ENCODE peak calls at places on chromosomes 5 and 9, in four cellular contexts. One of them, this sample, is unnamed. For H3K9me3, the result is how much of the 10 kb centered on the place peaks cover.

GRCh38 chr9:129143031-129143441 is 31.8 kb downstream of the PTPA start:
- DNase-seq in fibroblast of lung: peak
- DNase-seq in Peyer's patch: peak
- DNase-seq in cardiac muscle cell: peak
- DNase-seq in this sample: peak

GRCh38 chr5:54608423-54609085 is 91.0 kb downstream of the SNX18 start:
- DNase-seq in fibroblast of lung: no peak
- DNase-seq in cardiac muscle cell: peak
- DNase-seq in Peyer's patch: no peak
- DNase-seq in this sample: no peak

GRCh38 chr9:306907-307306 is 92.2 kb downstream of the DOCK8 start:
- DNase-seq in fibroblast of lung: no peak
- DNase-seq in Peyer's patch: no peak
- DNase-seq in cardiac muscle cell: peak
- DNase-seq in this sample: peak

GRCh38 chr9:133877327-133877726 is 114.8 kb downstream of the VAV2 start:
- DNase-seq in cardiac muscle cell: no peak
- DNase-seq in Peyer's patch: no peak
- DNase-seq in fibroblast of lung: no peak
- DNase-seq in this sample: no peak

GRCh38 chr5:180874804-180875582 is 13.9 kb upstream of the ZFP62 start:
- DNase-seq in cardiac muscle cell: no peak
- DNase-seq in fibroblast of lung: no peak
- DNase-seq in Peyer's patch: no peak
- DNase-seq in this sample: no peak

GRCh38 chr5:95668216-95668615 is 14.6 kb downstream of the SPATA9 start:
- DNase-seq in fibroblast of lung: peak
- DNase-seq in Peyer's patch: no peak
- DNase-seq in cardiac muscle cell: peak
- DNase-seq in this sample: no peak

GRCh38 chr5:98927242-98927987 is 1.4 kb downstream of the CHD1 start:
- DNase-seq in fibroblast of lung: peak
- DNase-seq in Peyer's patch: no peak
- DNase-seq in cardiac muscle cell: peak
- DNase-seq in this sample: peak

GRCh38 chr5:142281012-142281374 is 43.8 kb downstream of the SPRY4 start:
- DNase-seq in cardiac muscle cell: no peak
- DNase-seq in fibroblast of lung: no peak
- DNase-seq in Peyer's patch: no peak
- DNase-seq in this sample: no peak

GRCh38 chr5:135715267-135716050 is 119.0 kb upstream of the SLC25A48 start:
- DNase-seq in cardiac muscle cell: no peak
- DNase-seq in Peyer's patch: no peak
- DNase-seq in fibroblast of lung: no peak
- DNase-seq in this sample: no peak

GRCh38 chr5:74107899-74108298 is 481.9 kb downstream of the ARHGEF28 start:
- DNase-seq in cardiac muscle cell: no peak
- DNase-seq in Peyer's patch: no peak
- DNase-seq in fibroblast of lung: no peak
- DNase-seq in this sample: no peak

GRCh38 chr5:124662261-124662781 is 84.1 kb downstream of the ZNF608 start:
- DNase-seq in Peyer's patch: peak
- DNase-seq in cardiac muscle cell: no peak
- DNase-seq in fibroblast of lung: no peak
- DNase-seq in this sample: no peak

GRCh38 chr5:153672347-153673090 is 182.0 kb downstream of the GRIA1 start:
- DNase-seq in cardiac muscle cell: no peak
- DNase-seq in Peyer's patch: no peak
- DNase-seq in fibroblast of lung: peak
- DNase-seq in this sample: no peak

GRCh38 chr9:136399176-136400037 is 563 bp downstream of the SNAPC4 start:
- DNase-seq in cardiac muscle cell: peak
- DNase-seq in Peyer's patch: no peak
- DNase-seq in fibroblast of lung: no peak
- DNase-seq in this sample: peak

GRCh38 chr5:139658928-139659667 is 10.9 kb downstream of the CXXC5 start:
- DNase-seq in Peyer's patch: no peak
- DNase-seq in fibroblast of lung: peak
- DNase-seq in cardiac muscle cell: peak
- DNase-seq in this sample: no peak
- H3K4me3 ChIP-seq in Peyer's patch: peak
- H3K4me3 ChIP-seq in fibroblast of lung: peak
- H3K4me3 ChIP-seq in cardiac muscle cell: no peak
- H3K4me3 ChIP-seq in this sample: no peak

GRCh38 chr5:179044765-179045164 is 15.4 kb upstream of the ZNF354C start:
- DNase-seq in Peyer's patch: no peak
- DNase-seq in cardiac muscle cell: no peak
- DNase-seq in fibroblast of lung: no peak
- DNase-seq in this sample: no peak
- H3K9me3 ChIP-seq in Peyer's patch: under half
- H3K9me3 ChIP-seq in cardiac muscle cell: under half
- H3K9me3 ChIP-seq in fibroblast of lung: under half
- H3K9me3 ChIP-seq in this sample: under half

DNA sequence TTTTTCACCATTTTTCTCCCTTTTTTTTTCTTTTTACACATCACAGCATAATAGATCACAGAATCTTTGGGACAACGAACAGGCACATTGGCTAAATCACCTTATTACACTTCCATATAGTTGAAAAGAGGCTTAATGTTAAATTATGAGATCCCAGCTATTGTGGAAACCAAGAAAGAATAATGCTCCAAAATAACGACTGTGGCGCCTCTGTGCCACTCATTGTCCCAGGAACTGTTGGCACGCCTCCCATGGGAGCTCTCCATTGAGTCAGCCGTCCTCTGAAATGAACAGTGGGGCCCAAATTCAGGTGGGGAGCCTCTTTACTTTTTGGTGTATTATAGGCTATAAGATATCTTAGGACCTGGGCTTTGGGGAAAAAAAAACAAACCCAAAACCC is 82.2 kb upstream of the NFIB start:
- DNase-seq in Peyer's patch: no peak
- DNase-seq in cardiac muscle cell: no peak
- DNase-seq in fibroblast of lung: no peak
- DNase-seq in this sample: no peak
- H3K4me3 ChIP-seq in Peyer's patch: no peak
- H3K4me3 ChIP-seq in cardiac muscle cell: no peak
- H3K4me3 ChIP-seq in fibroblast of lung: no peak
- H3K4me3 ChIP-seq in this sample: no peak

GRCh38 chr9:96813607-96814006 is 35.7 kb upstream of the ZNF510 start:
- DNase-seq in cardiac muscle cell: no peak
- DNase-seq in Peyer's patch: no peak
- DNase-seq in fibroblast of lung: no peak
- DNase-seq in this sample: no peak
- H3K9me3 ChIP-seq in cardiac muscle cell: under half
- H3K9me3 ChIP-seq in Peyer's patch: under half
- H3K9me3 ChIP-seq in fibroblast of lung: under half
- H3K9me3 ChIP-seq in this sample: under half

GRCh38 chr9:3508078-3508431 is 17.7 kb downstream of the RFX3 start:
- DNase-seq in fibroblast of lung: no peak
- DNase-seq in Peyer's patch: no peak
- DNase-seq in cardiac muscle cell: no peak
- DNase-seq in this sample: no peak
- H3K4me3 ChIP-seq in fibroblast of lung: no peak
- H3K4me3 ChIP-seq in Peyer's patch: no peak
- H3K4me3 ChIP-seq in cardiac muscle cell: no peak
- H3K4me3 ChIP-seq in this sample: no peak

GRCh38 chr5:77709340-77709739 is 66.8 kb downstream of the TBCA start:
- DNase-seq in cardiac muscle cell: no peak
- DNase-seq in Peyer's patch: no peak
- DNase-seq in fibroblast of lung: no peak
- DNase-seq in this sample: no peak
- H3K9me3 ChIP-seq in cardiac muscle cell: under half
- H3K9me3 ChIP-seq in Peyer's patch: under half
- H3K9me3 ChIP-seq in fibroblast of lung: under half
- H3K9me3 ChIP-seq in this sample: under half

GRCh38 chr5:10257870-10258269 is 7.8 kb downstream of the CCT5 start:
- DNase-seq in fibroblast of lung: no peak
- DNase-seq in Peyer's patch: no peak
- DNase-seq in cardiac muscle cell: no peak
- DNase-seq in this sample: no peak
- H3K4me3 ChIP-seq in fibroblast of lung: no peak
- H3K4me3 ChIP-seq in Peyer's patch: no peak
- H3K4me3 ChIP-seq in cardiac muscle cell: no peak
- H3K4me3 ChIP-seq in this sample: no peak